ENCODE peak calls at places on chromosomes 11 and 22, in eight cellular contexts. E is MM.1S, W is neural progenitor cell, T is GM23338, S is GM23248, O is HCT116, N is PC-3, R is SK-N-SH. V is an unnamed sample.

GRCh38 chr11:61999141-61999975 is 31.9 kb upstream of the FTH1 start:
- DNase-seq in E (no peak), W (no peak), T (no peak), S (no peak), O (no peak), N (no peak), R (no peak), V (peak; percentile 67)

GRCh38 chr22:48567213-48567975 is 1260.3 kb downstream of the BRD1 start:
- DNase-seq in E (no peak), W (no peak), T (no peak), S (peak; percentile 21), O (no peak), N (no peak), R (peak; percentile 83), V (no peak)

GRCh38 chr11:19864141-19865120 is 151.8 kb downstream of the NAV2 start:
- DNase-seq in E (no peak), W (peak; percentile 27), T (peak; percentile 43), S (no peak), O (no peak), N (no peak), R (no peak), V (peak; percentile 35)

GRCh38 chr11:69359735-69360470 is 65.9 kb downstream of the MYEOV start:
- DNase-seq in E (no peak), W (no peak), T (no peak), S (peak; percentile 55), O (no peak), N (no peak), R (no peak), V (no peak)

GRCh38 chr22:22176929-22177616 is 67.5 kb upstream of the VPREB1 start:
- DNase-seq in E (no peak), W (no peak), T (no peak), S (no peak), O (no peak), N (no peak), R (no peak), V (peak; percentile 58)

GRCh38 chr11:14907411-14908213 is 15.6 kb upstream of the CYP2R1 start:
- DNase-seq in E (peak; percentile 66), W (peak; percentile 82), T (peak; percentile 82), S (peak; percentile 69), O (no peak), N (peak; percentile 65), R (peak; percentile 71), V (peak; percentile 79)

GRCh38 chr22:49964493-49965290 is 4.1 kb downstream of the PIM3 start:
- DNase-seq in E (peak; percentile 5), W (peak; percentile 1), T (no peak), S (no peak), O (no peak), N (no peak), R (peak; percentile 10), V (peak; percentile 10)

GRCh38 chr11:12278766-12279671 is 98.4 kb upstream of the PARVA start:
- DNase-seq in E (no peak), W (no peak), T (no peak), S (no peak), O (no peak), N (no peak), R (no peak), V (peak; percentile 66)

GRCh38 chr11:16166571-16166970 is 189.8 kb downstream of the SOX6 start:
- DNase-seq in E (no peak), W (no peak), T (no peak), S (no peak), O (no peak), N (no peak), R (no peak), V (no peak)

GRCh38 chr22:19864538-19865106 is 9.9 kb upstream of the GNB1L start:
- DNase-seq in E (no peak), W (no peak), T (no peak), S (no peak), O (no peak), N (no peak), R (no peak), V (no peak)

GRCh38 chr11:129455756-129456436 is 80.2 kb downstream of the BARX2 start:
- DNase-seq in E (no peak), W (no peak), T (no peak), S (no peak), O (no peak), N (no peak), R (no peak), V (no peak)

GRCh38 chr11:118672865-118673264 is 6.6 kb downstream of the TREH start:
- DNase-seq in E (no peak), W (no peak), T (peak; percentile 64), S (peak; percentile 47), O (no peak), N (peak; percentile 50), R (no peak), V (peak; percentile 7)

GRCh38 chr11:122938557-122938956 is 43.1 kb downstream of the BSX start:
- DNase-seq in E (no peak), W (no peak), T (no peak), S (no peak), O (no peak), N (no peak), R (no peak), V (no peak)

GRCh38 chr11:123653997-123654565 is 343 bp downstream of the SCN3B start:
- DNase-seq in E (peak; percentile 31), W (peak; percentile 74), T (peak; percentile 79), S (peak; percentile 68), O (no peak), N (peak; percentile 16), R (peak; percentile 81), V (peak; percentile 79)

GRCh38 chr11:60970369-60970774 is 1.1 kb upstream of the CD6 start:
- DNase-seq in E (peak; percentile 67), W (peak; percentile 68), T (peak; percentile 73), S (peak; percentile 69), O (peak; percentile 16), N (peak; percentile 75), R (peak; percentile 73), V (peak; percentile 63)

GRCh38 chr11:118100691-118101232 is 14.0 kb upstream of the SMIM35 start:
- DNase-seq in E (no peak), W (no peak), T (no peak), S (no peak), O (no peak), N (no peak), R (no peak), V (no peak)

GRCh38 chr11:31995525-31996123 is 95.2 kb upstream of the RCN1 start:
- DNase-seq in E (peak; percentile 79), W (no peak), T (no peak), S (peak; percentile 35), O (no peak), N (peak; percentile 5), R (no peak), V (no peak)

DNA sequence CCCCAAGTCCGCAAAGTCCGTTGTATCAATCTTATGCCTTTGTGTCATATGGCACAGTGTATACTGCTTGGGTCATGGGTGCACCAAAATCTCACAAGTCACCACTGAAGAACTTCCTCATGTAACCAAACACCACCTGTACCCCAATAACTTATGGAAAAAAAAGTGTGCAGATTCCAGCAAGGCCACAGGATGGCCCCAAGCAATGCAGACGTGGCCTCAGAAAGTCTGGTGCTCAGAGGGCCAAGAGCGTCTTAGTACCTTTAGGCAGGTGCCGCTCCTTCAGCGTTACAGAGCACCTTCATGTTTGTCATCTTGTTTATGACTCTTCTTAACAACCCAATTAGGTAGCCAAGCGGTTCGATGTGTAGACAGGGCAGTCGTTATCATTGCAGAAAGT is 65.3 kb downstream of the PRDM11 start:
- DNase-seq in E (no peak), W (no peak), T (peak; percentile 13), S (no peak), O (no peak), N (no peak), R (no peak), V (no peak)
- TF ChIP-seq EZH2phosphoT487 in E (no peak), W (no peak), T (no peak), S (no peak), O (no peak), N (no peak), R (no peak), V (no peak)

GRCh38 chr22:45053571-45053970 is 43.8 kb upstream of the PHF21B start:
- DNase-seq in E (no peak), W (no peak), T (no peak), S (no peak), O (no peak), N (no peak), R (no peak), V (no peak)

GRCh38 chr22:45051946-45052345 is 42.1 kb upstream of the PHF21B start:
- DNase-seq in E (no peak), W (no peak), T (no peak), S (no peak), O (no peak), N (no peak), R (no peak), V (no peak)

GRCh38 chr22:45053094-45053493 is 43.3 kb upstream of the PHF21B start:
- DNase-seq in E (no peak), W (no peak), T (no peak), S (no peak), O (no peak), N (no peak), R (no peak), V (no peak)

GRCh38 chr22:45055936-45056335 is 46.1 kb upstream of the PHF21B start:
- DNase-seq in E (no peak), W (no peak), T (no peak), S (no peak), O (no peak), N (no peak), R (no peak), V (no peak)

DNA sequence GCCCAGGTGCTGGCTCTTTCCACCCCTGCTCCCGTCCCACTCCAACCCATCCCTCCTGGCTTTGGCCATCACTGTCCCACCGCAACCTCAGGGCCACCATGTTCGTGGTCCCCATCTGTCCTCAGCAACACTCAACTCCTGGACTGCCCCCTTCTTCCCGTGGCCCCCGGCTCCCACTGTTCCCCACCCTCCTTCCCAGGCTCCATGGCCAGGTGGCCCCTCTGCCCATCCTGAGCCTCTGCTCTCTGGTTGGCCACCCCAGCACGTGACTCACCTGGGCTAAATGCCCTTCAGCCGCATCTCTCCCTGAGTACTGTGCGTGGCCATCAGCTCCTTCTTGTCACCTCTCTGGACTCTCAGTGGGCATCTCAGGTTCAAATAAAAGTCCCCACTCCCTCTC is 41.6 kb upstream of the PHF21B start:
- DNase-seq in E (no peak), W (no peak), T (no peak), S (no peak), O (no peak), N (no peak), R (no peak), V (no peak)
- H3K27me3 ChIP-seq in E (peaks cover 98% of the 10 kb centered on the region), W (no peaks in the 10 kb centered on the region), T (no peaks in the 10 kb centered on the region), S (peaks cover 47% of the 10 kb centered on the region), O (peaks cover 49% of the 10 kb centered on the region), N (peaks cover 71% of the 10 kb centered on the region), R (peaks cover 4% of the 10 kb centered on the region), V (peaks cover 28% of the 10 kb centered on the region)

GRCh38 chr11:70604630-70605520 is 206.5 kb downstream of the CTTN start:
- DNase-seq in E (no peak), W (no peak), T (no peak), S (peak; percentile 6), O (no peak), N (no peak), R (no peak), V (no peak)
- TF ChIP-seq EZH2phosphoT487 in E (no peak), W (no peak), T (no peak), S (no peak), O (no peak), N (no peak), R (no peak), V (no peak)

DNA sequence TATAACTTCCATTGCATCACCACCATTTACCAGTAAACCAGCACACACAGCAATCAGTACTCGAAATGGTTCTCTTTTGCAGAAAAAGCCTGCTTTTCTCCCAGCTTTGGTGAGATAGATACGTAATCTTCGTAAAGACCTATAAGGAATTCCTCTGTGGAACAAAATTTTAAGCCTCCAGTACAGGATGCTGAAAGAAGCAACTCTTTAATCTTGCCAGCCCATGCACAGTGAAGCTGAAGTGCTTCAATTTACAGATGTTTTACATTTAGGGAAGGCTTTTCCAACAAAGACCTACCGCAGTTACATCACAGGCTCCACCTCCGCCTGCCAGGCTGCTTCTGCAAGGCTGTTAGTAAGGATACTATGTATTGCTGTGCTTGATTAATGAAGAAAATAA is 1.9 kb downstream of the ELMOD1 start:
- DNase-seq in E (no peak), W (peak; percentile 48), T (peak; percentile 52), S (peak; percentile 17), O (no peak), N (no peak), R (no peak), V (peak; percentile 9)
- H3K27me3 ChIP-seq in E (no peaks in the 10 kb centered on the region), W (peaks cover 100% of the 10 kb centered on the region), T (peaks cover 78% of the 10 kb centered on the region), S (peaks cover 23% of the 10 kb centered on the region), O (no peaks in the 10 kb centered on the region), N (peaks cover 95% of the 10 kb centered on the region), R (peaks cover 40% of the 10 kb centered on the region), V (peaks cover 84% of the 10 kb centered on the region)